ENCODE peak calls at places on chromosomes 1 and 21, in nine cellular contexts. One of them, this sample, is unnamed. For H3K4me1, the result is how much of the 10 kb centered on the place peaks cover.

GRCh38 chr1:172775598-172776570 is 117.0 kb downstream of the FASLG start:
- DNase-seq in breast epithelium: no peak
- DNase-seq in spleen: no peak
- DNase-seq in CD8-positive, alpha-beta T cell: no peak
- DNase-seq in ascending aorta: no peak
- DNase-seq in astrocyte: no peak
- DNase-seq in ovary: no peak
- DNase-seq in A673: no peak
- DNase-seq in sigmoid colon: no peak
- DNase-seq in this sample: no peak

GRCh38 chr1:22143065-22143514 is at the start of gene WNT4:
- DNase-seq in breast epithelium: no peak
- DNase-seq in spleen: no peak
- DNase-seq in CD8-positive, alpha-beta T cell: no peak
- DNase-seq in ascending aorta: no peak
- DNase-seq in astrocyte: peak
- DNase-seq in ovary: peak
- DNase-seq in A673: peak
- DNase-seq in sigmoid colon: no peak
- DNase-seq in this sample: no peak

GRCh38 chr1:84700065-84700464 is 9.8 kb upstream of the SSX2IP start:
- DNase-seq in breast epithelium: no peak
- DNase-seq in spleen: no peak
- DNase-seq in CD8-positive, alpha-beta T cell: no peak
- DNase-seq in ascending aorta: no peak
- DNase-seq in astrocyte: no peak
- DNase-seq in ovary: no peak
- DNase-seq in A673: no peak
- DNase-seq in sigmoid colon: no peak
- DNase-seq in this sample: no peak

GRCh38 chr1:79323240-79324025 is 316.9 kb upstream of the ADGRL4 start:
- DNase-seq in breast epithelium: no peak
- DNase-seq in spleen: no peak
- DNase-seq in CD8-positive, alpha-beta T cell: no peak
- DNase-seq in ascending aorta: no peak
- DNase-seq in astrocyte: peak
- DNase-seq in ovary: no peak
- DNase-seq in A673: peak
- DNase-seq in sigmoid colon: no peak
- DNase-seq in this sample: peak

GRCh38 chr1:215539803-215540575 is 27.1 kb upstream of the KCTD3 start:
- DNase-seq in breast epithelium: peak
- DNase-seq in spleen: no peak
- DNase-seq in CD8-positive, alpha-beta T cell: no peak
- DNase-seq in ascending aorta: no peak
- DNase-seq in astrocyte: peak
- DNase-seq in ovary: no peak
- DNase-seq in A673: no peak
- DNase-seq in sigmoid colon: peak
- DNase-seq in this sample: no peak

GRCh38 chr1:109543283-109543987 is 3.8 kb downstream of the GPR61 start:
- DNase-seq in breast epithelium: no peak
- DNase-seq in spleen: no peak
- DNase-seq in CD8-positive, alpha-beta T cell: no peak
- DNase-seq in ascending aorta: no peak
- DNase-seq in astrocyte: no peak
- DNase-seq in ovary: no peak
- DNase-seq in A673: no peak
- DNase-seq in sigmoid colon: no peak
- DNase-seq in this sample: no peak

GRCh38 chr1:174623640-174624039 is 175.9 kb downstream of the GPR52 start:
- DNase-seq in breast epithelium: no peak
- DNase-seq in spleen: no peak
- DNase-seq in CD8-positive, alpha-beta T cell: no peak
- DNase-seq in ascending aorta: no peak
- DNase-seq in astrocyte: no peak
- DNase-seq in ovary: no peak
- DNase-seq in A673: no peak
- DNase-seq in sigmoid colon: no peak
- DNase-seq in this sample: no peak

GRCh38 chr1:201750934-201751333 is 78.0 kb upstream of the IPO9 start:
- DNase-seq in breast epithelium: no peak
- DNase-seq in spleen: no peak
- DNase-seq in CD8-positive, alpha-beta T cell: no peak
- DNase-seq in ascending aorta: no peak
- DNase-seq in astrocyte: peak
- DNase-seq in ovary: no peak
- DNase-seq in A673: no peak
- DNase-seq in sigmoid colon: no peak
- DNase-seq in this sample: no peak

GRCh38 chr1:225768662-225769426 is 8.8 kb upstream of the SRP9 start:
- DNase-seq in breast epithelium: no peak
- DNase-seq in spleen: peak
- DNase-seq in CD8-positive, alpha-beta T cell: no peak
- DNase-seq in ascending aorta: no peak
- DNase-seq in astrocyte: no peak
- DNase-seq in ovary: peak
- DNase-seq in A673: no peak
- DNase-seq in sigmoid colon: no peak
- DNase-seq in this sample: no peak

GRCh38 chr1:223774133-223774811 is 61.9 kb downstream of the CAPN2 start:
- DNase-seq in breast epithelium: no peak
- DNase-seq in spleen: no peak
- DNase-seq in CD8-positive, alpha-beta T cell: no peak
- DNase-seq in ascending aorta: no peak
- DNase-seq in astrocyte: no peak
- DNase-seq in ovary: no peak
- DNase-seq in A673: no peak
- DNase-seq in sigmoid colon: peak
- DNase-seq in this sample: no peak

GRCh38 chr21:37266515-37267221 is 466 bp downstream of the VPS26C start:
- DNase-seq in breast epithelium: peak
- DNase-seq in spleen: peak
- DNase-seq in CD8-positive, alpha-beta T cell: no peak
- DNase-seq in ascending aorta: no peak
- DNase-seq in astrocyte: peak
- DNase-seq in ovary: peak
- DNase-seq in A673: peak
- DNase-seq in sigmoid colon: peak
- DNase-seq in this sample: no peak

GRCh38 chr1:161900155-161900554 is 123.5 kb downstream of the OLFML2B start:
- DNase-seq in breast epithelium: no peak
- DNase-seq in spleen: no peak
- DNase-seq in CD8-positive, alpha-beta T cell: no peak
- DNase-seq in ascending aorta: no peak
- DNase-seq in astrocyte: no peak
- DNase-seq in ovary: no peak
- DNase-seq in A673: no peak
- DNase-seq in sigmoid colon: no peak
- DNase-seq in this sample: no peak

GRCh38 chr1:234624718-234625117 is 14.7 kb upstream of the IRF2BP2 start:
- DNase-seq in breast epithelium: no peak
- DNase-seq in spleen: no peak
- DNase-seq in CD8-positive, alpha-beta T cell: no peak
- DNase-seq in ascending aorta: no peak
- DNase-seq in astrocyte: no peak
- DNase-seq in ovary: no peak
- DNase-seq in A673: no peak
- DNase-seq in sigmoid colon: no peak
- DNase-seq in this sample: no peak

DNA sequence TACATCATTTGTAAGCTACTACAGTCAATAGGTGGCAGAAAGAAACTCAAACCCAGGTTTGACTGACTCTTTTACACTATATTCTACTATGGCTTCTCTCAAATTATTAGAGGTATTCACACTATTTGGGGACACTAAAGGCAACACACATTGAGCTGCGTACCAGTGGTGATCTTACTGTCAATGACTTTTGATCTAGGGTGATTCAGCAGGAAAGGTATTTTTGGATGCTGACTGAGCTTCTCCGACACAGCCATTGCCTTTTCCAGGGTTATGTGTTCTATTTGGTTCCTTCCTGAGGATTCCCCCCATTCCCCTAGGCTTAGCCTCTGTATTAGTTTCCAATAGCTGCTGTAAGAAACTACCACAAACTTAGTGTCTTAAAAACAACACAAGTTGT is 73.2 kb upstream of the JAK1 start:
- DNase-seq in breast epithelium: no peak
- DNase-seq in spleen: no peak
- DNase-seq in CD8-positive, alpha-beta T cell: no peak
- DNase-seq in ascending aorta: no peak
- DNase-seq in astrocyte: no peak
- DNase-seq in ovary: no peak
- DNase-seq in A673: no peak
- DNase-seq in sigmoid colon: no peak
- DNase-seq in this sample: no peak
- H3K4me1 ChIP-seq in breast epithelium: under half
- H3K4me1 ChIP-seq in spleen: under half
- H3K4me1 ChIP-seq in CD8-positive, alpha-beta T cell: under half
- H3K4me1 ChIP-seq in ascending aorta: under half
- H3K4me1 ChIP-seq in astrocyte: under half
- H3K4me1 ChIP-seq in ovary: under half
- H3K4me1 ChIP-seq in A673: under half
- H3K4me1 ChIP-seq in sigmoid colon: under half
- H3K4me1 ChIP-seq in this sample: under half

GRCh38 chr1:10692401-10693021 is 103.9 kb downstream of the CASZ1 start:
- DNase-seq in breast epithelium: no peak
- DNase-seq in spleen: peak
- DNase-seq in CD8-positive, alpha-beta T cell: peak
- DNase-seq in ascending aorta: no peak
- DNase-seq in astrocyte: no peak
- DNase-seq in ovary: no peak
- DNase-seq in A673: no peak
- DNase-seq in sigmoid colon: no peak
- DNase-seq in this sample: no peak
- H3K4me1 ChIP-seq in breast epithelium: under half
- H3K4me1 ChIP-seq in spleen: half or more
- H3K4me1 ChIP-seq in CD8-positive, alpha-beta T cell: under half
- H3K4me1 ChIP-seq in ascending aorta: under half
- H3K4me1 ChIP-seq in astrocyte: under half
- H3K4me1 ChIP-seq in ovary: under half
- H3K4me1 ChIP-seq in A673: under half
- H3K4me1 ChIP-seq in sigmoid colon: half or more
- H3K4me1 ChIP-seq in this sample: under half

GRCh38 chr1:160578175-160578693 is 1.1 kb downstream of the CD84 start:
- DNase-seq in breast epithelium: no peak
- DNase-seq in spleen: no peak
- DNase-seq in CD8-positive, alpha-beta T cell: no peak
- DNase-seq in ascending aorta: no peak
- DNase-seq in astrocyte: no peak
- DNase-seq in ovary: no peak
- DNase-seq in A673: no peak
- DNase-seq in sigmoid colon: no peak
- DNase-seq in this sample: no peak

GRCh38 chr1:160576430-160576829 is 2.9 kb downstream of the CD84 start:
- DNase-seq in breast epithelium: no peak
- DNase-seq in spleen: no peak
- DNase-seq in CD8-positive, alpha-beta T cell: no peak
- DNase-seq in ascending aorta: no peak
- DNase-seq in astrocyte: no peak
- DNase-seq in ovary: no peak
- DNase-seq in A673: no peak
- DNase-seq in sigmoid colon: no peak
- DNase-seq in this sample: no peak

GRCh38 chr1:160578694-160579191 is 553 bp downstream of the CD84 start:
- DNase-seq in breast epithelium: no peak
- DNase-seq in spleen: no peak
- DNase-seq in CD8-positive, alpha-beta T cell: no peak
- DNase-seq in ascending aorta: no peak
- DNase-seq in astrocyte: no peak
- DNase-seq in ovary: no peak
- DNase-seq in A673: no peak
- DNase-seq in sigmoid colon: no peak
- DNase-seq in this sample: no peak

GRCh38 chr1:160576866-160577265 is 2.4 kb downstream of the CD84 start:
- DNase-seq in breast epithelium: no peak
- DNase-seq in spleen: no peak
- DNase-seq in CD8-positive, alpha-beta T cell: no peak
- DNase-seq in ascending aorta: no peak
- DNase-seq in astrocyte: no peak
- DNase-seq in ovary: no peak
- DNase-seq in A673: no peak
- DNase-seq in sigmoid colon: no peak
- DNase-seq in this sample: no peak

DNA sequence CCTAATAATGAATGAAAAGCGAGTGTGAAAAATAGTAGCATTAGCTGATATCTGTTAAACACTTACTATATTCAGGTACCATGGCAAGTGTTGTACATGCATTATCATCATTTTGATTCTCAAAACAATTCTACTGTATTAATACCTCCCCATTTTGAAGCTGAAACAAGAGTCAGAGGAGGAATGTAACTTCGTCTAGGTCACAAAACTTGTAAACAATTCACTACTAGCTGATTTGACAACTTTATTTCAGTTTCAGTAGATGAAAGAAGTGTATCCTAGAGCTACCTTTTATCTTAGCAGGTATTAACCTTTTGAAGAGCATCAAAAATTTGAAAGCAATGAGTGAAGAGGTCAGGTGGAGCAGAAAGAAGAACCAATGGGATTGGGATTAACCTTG is 1.6 kb downstream of the CD84 start:
- DNase-seq in breast epithelium: no peak
- DNase-seq in spleen: no peak
- DNase-seq in CD8-positive, alpha-beta T cell: no peak
- DNase-seq in ascending aorta: no peak
- DNase-seq in astrocyte: no peak
- DNase-seq in ovary: no peak
- DNase-seq in A673: no peak
- DNase-seq in sigmoid colon: no peak
- DNase-seq in this sample: no peak
- H3K4me1 ChIP-seq in breast epithelium: under half
- H3K4me1 ChIP-seq in spleen: half or more
- H3K4me1 ChIP-seq in CD8-positive, alpha-beta T cell: half or more
- H3K4me1 ChIP-seq in ascending aorta: under half
- H3K4me1 ChIP-seq in astrocyte: under half
- H3K4me1 ChIP-seq in ovary: under half
- H3K4me1 ChIP-seq in A673: under half
- H3K4me1 ChIP-seq in sigmoid colon: under half
- H3K4me1 ChIP-seq in this sample: under half

DNA sequence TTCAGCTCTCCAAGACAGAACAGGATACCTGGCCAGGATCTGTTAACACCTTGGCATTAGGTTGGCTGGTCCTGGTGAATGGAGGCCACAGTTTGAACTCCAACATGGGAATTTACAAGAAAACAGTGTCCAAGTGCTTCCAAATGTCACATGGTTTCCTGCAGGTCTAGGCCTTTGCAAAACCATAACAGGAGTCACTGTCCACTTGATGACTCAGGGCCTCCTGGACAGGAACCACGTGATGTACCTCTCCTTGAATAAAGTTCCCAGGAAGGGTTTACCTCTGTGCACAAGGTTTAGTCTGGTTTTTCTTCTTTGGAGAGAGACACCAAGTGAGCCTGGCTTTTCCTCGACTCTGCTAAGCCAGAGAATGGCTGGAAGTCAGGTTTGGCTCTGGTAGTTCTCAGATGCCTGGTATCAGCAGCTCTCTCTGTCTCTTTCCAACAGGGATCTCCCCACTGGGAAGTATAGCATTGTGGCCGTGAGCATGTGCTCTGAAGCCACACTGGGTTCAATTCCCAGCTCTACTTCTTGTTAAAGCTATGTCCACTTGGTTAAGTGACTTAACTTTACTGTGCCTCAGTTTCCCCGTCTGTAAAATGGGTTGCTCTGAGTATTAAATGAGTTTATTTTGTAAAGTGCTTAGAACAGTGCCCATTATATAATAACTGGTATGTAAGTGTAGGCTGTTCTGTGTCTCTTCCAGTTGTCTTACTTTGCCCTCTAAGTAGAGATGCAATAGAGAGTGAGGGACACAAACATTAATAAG is 27.3 kb upstream of the TMEM61 start:
- DNase-seq in breast epithelium: no peak
- DNase-seq in spleen: no peak
- DNase-seq in CD8-positive, alpha-beta T cell: no peak
- DNase-seq in ascending aorta: no peak
- DNase-seq in astrocyte: peak
- DNase-seq in ovary: no peak
- DNase-seq in A673: no peak
- DNase-seq in sigmoid colon: no peak
- DNase-seq in this sample: no peak
- H3K4me1 ChIP-seq in breast epithelium: under half
- H3K4me1 ChIP-seq in spleen: under half
- H3K4me1 ChIP-seq in CD8-positive, alpha-beta T cell: under half
- H3K4me1 ChIP-seq in ascending aorta: under half
- H3K4me1 ChIP-seq in astrocyte: under half
- H3K4me1 ChIP-seq in ovary: under half
- H3K4me1 ChIP-seq in A673: under half
- H3K4me1 ChIP-seq in sigmoid colon: under half
- H3K4me1 ChIP-seq in this sample: under half